ENCODE peak calls at places on chromosomes 1 and 21, in six cellular contexts. Z, X, E, W, P and Y are unnamed samples. For H3K27me3, the result is how much of the 10 kb centered on the place peaks cover.

GRCh38 chr1:50959913-50960844 is at the start of gene FAF1:
- DNase-seq in Z (peak), E (peak), P (peak), X (peak), W (peak), Y (peak)

GRCh38 chr1:63405987-63406386 is 38.6 kb downstream of the ALG6 start:
- DNase-seq in W (no peak), E (no peak), X (no peak), Z (no peak), P (no peak), Y (no peak)

GRCh38 chr1:208924011-208924410 is 659.5 kb upstream of the CAMK1G start:
- DNase-seq in P (no peak), E (no peak), X (no peak), Z (no peak), W (no peak), Y (no peak)

GRCh38 chr1:183039985-183040447 is 16.8 kb downstream of the LAMC1 start:
- DNase-seq in W (no peak), X (peak), Z (peak), E (no peak), P (no peak), Y (no peak)

GRCh38 chr1:113930499-113931161 is 1.5 kb downstream of the HIPK1 start:
- DNase-seq in W (peak), Z (peak), E (no peak), X (peak), P (peak), Y (no peak)

GRCh38 chr1:32915766-32916455 is 14.7 kb upstream of the TMEM54 start:
- DNase-seq in W (no peak), P (no peak), X (peak), E (no peak), Z (no peak), Y (no peak)

GRCh38 chr1:199018471-199019135 is 379.8 kb downstream of the PTPRC start:
- DNase-seq in X (no peak), W (no peak), E (no peak), P (no peak), Z (no peak), Y (no peak)

GRCh38 chr1:235409045-235409820 is 42.0 kb downstream of the TBCE start:
- DNase-seq in W (no peak), E (no peak), X (no peak), P (no peak), Z (no peak), Y (no peak)

GRCh38 chr1:87972818-87973217 is 644.1 kb downstream of the LMO4 start:
- DNase-seq in W (no peak), X (peak), P (no peak), Z (no peak), E (no peak), Y (no peak)

GRCh38 chr21:44508426-44508710 is 31.6 kb downstream of the KRTAP10-1 start:
- DNase-seq in P (no peak), W (no peak), Z (no peak), E (no peak), X (no peak), Y (no peak)

GRCh38 chr1:156750932-156751723 is at the start of gene HDGF:
- DNase-seq in Z (peak), W (no peak), P (peak), E (no peak), X (no peak), Y (no peak)

GRCh38 chr1:151425103-151425502 is 25.7 kb downstream of the PSMB4 start:
- DNase-seq in E (no peak), Z (no peak), P (no peak), W (no peak), X (no peak), Y (no peak)

GRCh38 chr1:156591432-156592157 is at the start of gene NAXE:
- DNase-seq in W (peak), P (peak), E (no peak), X (peak), Z (peak), Y (peak)

GRCh38 chr1:33161061-33161681 is 20.7 kb downstream of the TRIM62 start:
- DNase-seq in W (peak), X (peak), Z (no peak), P (no peak), E (no peak), Y (no peak)

GRCh38 chr1:205298191-205298994 is 23.2 kb downstream of the NUAK2 start:
- DNase-seq in W (no peak), E (no peak), Z (peak), P (peak), X (peak), Y (peak)

GRCh38 chr1:50836117-50836516 is 124.0 kb downstream of the FAF1 start:
- DNase-seq in Z (no peak), E (no peak), X (no peak), W (no peak), P (no peak), Y (no peak)

GRCh38 chr21:32604484-32604883 is 7.7 kb downstream of the CFAP298 start:
- DNase-seq in X (no peak), W (no peak), Z (no peak), E (peak), P (peak), Y (peak)

GRCh38 chr1:20320734-20321133 is 30.1 kb downstream of the VWA5B1 start:
- DNase-seq in Z (no peak), X (no peak), P (no peak), W (no peak), E (no peak), Y (no peak)

GRCh38 chr1:208183977-208184901 is 59.9 kb downstream of the PLXNA2 start:
- DNase-seq in W (no peak), E (no peak), P (no peak), X (peak), Z (peak), Y (no peak)

GRCh38 chr1:201141418-201141817 is 12.9 kb downstream of the TMEM9 start:
- DNase-seq in X (no peak), P (no peak), W (no peak), Z (no peak), E (no peak), Y (no peak)

GRCh38 chr1:209103135-209103534 is 480.4 kb upstream of the CAMK1G start:
- DNase-seq in E (no peak), X (no peak), P (no peak), W (no peak), Z (no peak), Y (no peak)

GRCh38 chr1:100750002-100750885 is 30.7 kb downstream of the VCAM1 start:
- DNase-seq in P (peak), X (no peak), W (no peak), Z (no peak), E (no peak), Y (peak)

GRCh38 chr1:13807213-13807612 is 107.2 kb downstream of the PRDM2 start:
- DNase-seq in P (peak), E (no peak), X (no peak), W (no peak), Z (peak), Y (peak)

GRCh38 chr1:86339014-86339413 is 57.1 kb downstream of the ODF2L start:
- DNase-seq in Z (no peak), P (no peak), W (no peak), E (no peak), X (no peak), Y (no peak)

GRCh38 chr1:116314305-116314919 is 58.6 kb upstream of the ATP1A1 start:
- DNase-seq in E (no peak), W (no peak), Z (no peak), P (no peak), X (no peak), Y (no peak)

GRCh38 chr21:44581158-44581557 is 754 bp upstream of the KRTAP10-5 start:
- DNase-seq in P (no peak), Z (no peak), X (no peak), W (no peak), E (no peak), Y (no peak)

GRCh38 chr1:36342426-36343185 is 19.2 kb upstream of the EVA1B start:
- DNase-seq in W (no peak), Z (peak), E (no peak), P (peak), X (peak), Y (peak)

GRCh38 chr1:20100632-20101355 is 18.5 kb downstream of the PLA2G2D start:
- DNase-seq in Z (peak), P (peak), E (peak), X (peak), W (peak), Y (peak)

GRCh38 chr1:99707535-99708142 is 58.8 kb downstream of the FRRS1 start:
- DNase-seq in P (peak), X (peak), W (peak), Z (peak), E (no peak), Y (peak)

GRCh38 chr1:25744636-25745425 is 55.2 kb upstream of the SELENON start:
- DNase-seq in Z (no peak), E (no peak), W (no peak), P (no peak), X (no peak), Y (no peak)

GRCh38 chr1:88088481-88088880 is 595.6 kb upstream of the PKN2 start:
- DNase-seq in W (no peak), P (peak), Z (no peak), E (no peak), X (no peak), Y (peak)

GRCh38 chr1:156052862-156053769 is 482 bp downstream of the UBQLN4 start:
- DNase-seq in W (peak), E (no peak), Z (peak), X (peak), P (peak), Y (peak)

GRCh38 chr1:34984435-34985062 is 598 bp downstream of the TMEM35B start:
- DNase-seq in X (peak), W (no peak), Z (peak), E (no peak), P (peak), Y (no peak)

GRCh38 chr1:48196168-48196716 is 26.3 kb upstream of the SLC5A9 start:
- DNase-seq in W (no peak), E (no peak), X (no peak), P (no peak), Z (no peak), Y (no peak)

GRCh38 chr1:26067432-26067911 is at the start of gene TRIM63:
- DNase-seq in P (no peak), E (no peak), X (no peak), Z (no peak), W (no peak), Y (no peak)

GRCh38 chr1:147083919-147084272 is 88.4 kb downstream of the PRKAB2 start:
- DNase-seq in P (no peak), E (no peak), X (no peak), Z (no peak), W (no peak), Y (no peak)

GRCh38 chr1:119732465-119733168 is 20.9 kb downstream of the PHGDH start:
- DNase-seq in E (no peak), Z (no peak), P (no peak), X (no peak), W (no peak), Y (no peak)

GRCh38 chr1:100502052-100502792 is 35.7 kb upstream of the GPR88 start:
- DNase-seq in X (peak), Z (no peak), P (no peak), W (no peak), E (no peak), Y (no peak)

GRCh38 chr1:110634455-110635281 is 28.5 kb upstream of the KCNA2 start:
- DNase-seq in P (no peak), Z (no peak), X (peak), E (no peak), W (no peak), Y (no peak)

GRCh38 chr1:243890576-243890975 is 40.5 kb upstream of the AKT3 start:
- DNase-seq in W (no peak), X (peak), E (no peak), Z (peak), P (peak), Y (no peak)

GRCh38 chr1:56634981-56635380 is 10.1 kb upstream of the PRKAA2 start:
- DNase-seq in P (no peak), W (no peak), X (no peak), E (no peak), Z (no peak), Y (no peak)
- H3K23ac ChIP-seq in P (no peak), W (no peak), X (no peak), E (no peak), Z (no peak), Y (no peak)

GRCh38 chr1:41396084-41396483 is 34.9 kb downstream of the FOXO6 start:
- DNase-seq in X (no peak), E (no peak), W (no peak), Z (no peak), P (no peak), Y (no peak)
- H3K27me3 ChIP-seq in X (half or more), E (under half), W (under half), Z (half or more), P (under half), Y (under half)

GRCh38 chr1:175129997-175130648 is 62.5 kb downstream of the KIAA0040 start:
- DNase-seq in W (peak), Z (no peak), P (peak), X (no peak), E (peak), Y (peak)

GRCh38 chr1:175129644-175129996 is 62.0 kb downstream of the TNN start:
- DNase-seq in E (no peak), P (no peak), Z (no peak), X (no peak), W (no peak), Y (no peak)

GRCh38 chr1:175129182-175129581 is 61.5 kb downstream of the TNN start:
- DNase-seq in E (no peak), X (peak), W (no peak), P (peak), Z (peak), Y (no peak)

GRCh38 chr1:175131100-175131499 is 61.5 kb downstream of the KIAA0040 start:
- DNase-seq in W (no peak), P (no peak), X (no peak), Z (peak), E (no peak), Y (no peak)

DNA sequence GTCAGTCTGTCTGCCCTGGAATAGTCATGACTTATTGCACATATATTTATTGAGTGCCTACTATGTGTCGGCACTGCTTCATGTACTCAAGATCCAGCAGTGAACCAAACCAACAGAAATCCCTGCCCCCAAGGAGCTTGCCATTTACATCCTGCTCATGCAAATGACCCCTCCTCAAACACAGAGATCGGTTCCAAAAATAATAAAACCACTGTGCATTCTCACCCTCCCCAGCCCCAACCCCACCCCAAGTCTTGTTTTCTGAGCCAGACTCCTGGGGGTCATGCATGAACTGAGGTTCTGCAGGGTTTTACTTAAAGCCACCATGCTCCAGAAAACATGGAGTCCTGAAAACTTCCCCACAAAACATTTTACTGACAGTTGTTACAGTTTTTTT is 61.9 kb downstream of the KIAA0040 start:
- DNase-seq in E (no peak), W (no peak), X (no peak), Z (no peak), P (no peak), Y (no peak)
- H4K8ac ChIP-seq in E (no peak), W (no peak), X (no peak), Z (no peak), P (no peak), Y (no peak)

DNA sequence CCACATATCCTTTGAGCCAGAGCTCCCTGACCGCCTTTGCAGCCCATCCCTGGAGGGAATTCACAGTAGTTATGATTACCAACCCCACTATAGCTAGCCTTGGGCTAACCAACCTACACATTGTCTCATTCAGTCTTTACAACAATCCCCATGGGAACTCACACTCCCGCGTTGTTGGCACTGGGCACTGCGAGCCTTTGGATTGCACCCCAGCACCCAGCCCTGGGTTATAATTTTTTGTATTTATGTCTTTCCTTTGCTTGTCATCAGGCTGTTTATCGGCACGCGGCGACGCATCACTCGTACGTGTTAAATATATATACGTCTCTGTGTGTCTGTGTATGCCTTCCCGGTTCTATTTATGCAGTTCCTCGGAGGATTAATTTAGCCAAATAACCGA is 47.3 kb upstream of the IGSF21 start:
- DNase-seq in W (no peak), P (no peak), E (no peak), Z (no peak), X (no peak), Y (no peak)
- H3K23ac ChIP-seq in W (no peak), P (no peak), E (no peak), Z (no peak), X (no peak), Y (no peak)

DNA sequence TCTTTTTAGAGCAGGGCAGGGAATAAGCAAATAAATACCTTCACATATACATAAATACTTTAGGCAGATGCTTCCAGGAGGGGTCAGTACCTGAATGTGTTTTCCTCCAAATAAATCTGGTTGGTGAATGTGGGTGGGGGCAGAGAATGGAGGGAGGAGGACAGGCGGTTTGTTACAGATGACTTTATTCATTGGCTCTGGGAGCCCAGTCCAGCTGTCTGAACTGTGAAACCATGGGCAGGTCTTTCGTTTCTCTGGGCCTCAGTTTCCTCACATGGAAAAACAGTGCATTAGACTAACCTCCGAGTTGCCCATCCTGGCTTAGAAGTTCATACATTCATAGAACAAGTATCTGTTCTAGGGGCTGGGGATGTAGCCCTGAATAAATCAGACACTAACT is 124.6 kb downstream of the IER5 start:
- DNase-seq in Z (no peak), X (no peak), E (no peak), W (no peak), P (no peak), Y (no peak)
- H3K27me3 ChIP-seq in Z (half or more), X (under half), E (under half), W (under half), P (under half), Y (under half)

DNA sequence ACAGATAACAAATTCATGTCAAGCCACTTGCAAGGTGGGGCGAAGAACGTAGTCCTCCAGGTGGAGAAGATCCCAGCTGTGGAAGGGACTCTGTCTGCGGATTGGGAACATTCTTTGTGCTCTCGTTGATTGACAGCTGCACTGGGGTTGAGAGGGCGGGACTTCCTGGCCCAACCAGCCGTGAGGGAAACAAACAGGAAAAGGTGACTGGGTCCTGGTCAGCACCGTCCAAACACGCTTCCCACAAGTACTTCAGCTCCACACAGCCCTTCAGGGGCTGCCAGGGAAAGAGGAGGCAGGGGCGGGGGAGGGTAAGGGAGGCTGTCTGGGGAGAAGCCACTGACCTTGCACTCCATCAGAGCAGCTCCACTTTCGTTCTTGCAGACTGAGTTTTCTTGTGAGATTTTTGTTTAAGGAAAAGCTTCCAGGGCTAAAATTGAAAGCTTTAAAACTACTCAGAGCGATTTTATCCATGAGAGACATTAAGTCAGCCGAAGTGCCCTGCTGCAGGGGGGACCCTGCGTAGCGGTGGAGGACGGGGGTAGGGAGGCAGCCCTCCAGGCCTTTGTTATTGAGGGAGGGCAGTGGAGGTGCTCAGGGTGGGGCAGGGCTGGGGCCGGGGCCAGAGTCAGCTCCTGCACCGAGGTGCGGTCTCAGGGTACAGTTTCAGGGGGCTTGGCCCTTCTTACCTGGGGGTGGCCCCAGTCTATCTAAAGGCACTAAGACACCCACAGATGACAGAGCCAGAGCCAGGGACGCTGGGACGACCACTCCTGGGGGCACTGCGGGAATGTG is 21.6 kb upstream of the STUM start:
- DNase-seq in P (peak), E (no peak), W (peak), Z (peak), X (peak), Y (peak)
- H4K8ac ChIP-seq in P (peak), E (peak), W (no peak), Z (peak), X (peak), Y (no peak)